ENCODE peak calls at places on chromosomes 5 and 9, in ten cellular contexts. One of them, this sample, is unnamed.
A peak's percentile ranks its signal among the peaks of the same experiment; 100 is the strongest.

GRCh38 chr5:163447191-163447590 is 9.8 kb downstream of the CCNG1 start:
- DNase-seq in BE2C: no peak
- DNase-seq in vagina: no peak
- DNase-seq in lower lobe of right lung: no peak
- DNase-seq in heart right ventricle: no peak
- DNase-seq in gastrocnemius medialis: no peak
- DNase-seq in NB4: no peak
- DNase-seq in adrenal gland: no peak
- DNase-seq in GM20000: no peak
- DNase-seq in pancreas: no peak
- DNase-seq in this sample: no peak

GRCh38 chr9:123350590-123351310 is 5.2 kb upstream of the CRB2 start:
- DNase-seq in BE2C: no peak
- DNase-seq in vagina: no peak
- DNase-seq in lower lobe of right lung: peak; percentile 37
- DNase-seq in heart right ventricle: no peak
- DNase-seq in gastrocnemius medialis: no peak
- DNase-seq in NB4: no peak
- DNase-seq in adrenal gland: peak; percentile 45
- DNase-seq in GM20000: peak; percentile 8
- DNase-seq in pancreas: no peak
- DNase-seq in this sample: no peak

GRCh38 chr9:106287108-106287631 is 575.8 kb upstream of the ZNF462 start:
- DNase-seq in BE2C: peak; percentile 66
- DNase-seq in vagina: no peak
- DNase-seq in lower lobe of right lung: no peak
- DNase-seq in heart right ventricle: no peak
- DNase-seq in gastrocnemius medialis: no peak
- DNase-seq in NB4: no peak
- DNase-seq in adrenal gland: peak; percentile 73
- DNase-seq in GM20000: no peak
- DNase-seq in pancreas: no peak
- DNase-seq in this sample: no peak

GRCh38 chr5:68883441-68883840 is 210.4 kb upstream of the SLC30A5 start:
- DNase-seq in BE2C: no peak
- DNase-seq in vagina: no peak
- DNase-seq in lower lobe of right lung: no peak
- DNase-seq in heart right ventricle: no peak
- DNase-seq in gastrocnemius medialis: no peak
- DNase-seq in NB4: no peak
- DNase-seq in adrenal gland: no peak
- DNase-seq in GM20000: no peak
- DNase-seq in pancreas: no peak
- DNase-seq in this sample: no peak

GRCh38 chr5:177523711-177524538 is 7.2 kb upstream of the DDX41 start:
- DNase-seq in BE2C: no peak
- DNase-seq in vagina: no peak
- DNase-seq in lower lobe of right lung: no peak
- DNase-seq in heart right ventricle: no peak
- DNase-seq in gastrocnemius medialis: no peak
- DNase-seq in NB4: no peak
- DNase-seq in adrenal gland: no peak
- DNase-seq in GM20000: no peak
- DNase-seq in pancreas: no peak
- DNase-seq in this sample: no peak

GRCh38 chr9:126690431-126691051 is 76.8 kb downstream of the LMX1B start:
- DNase-seq in BE2C: peak; percentile 78
- DNase-seq in vagina: no peak
- DNase-seq in lower lobe of right lung: no peak
- DNase-seq in heart right ventricle: peak; percentile 25
- DNase-seq in gastrocnemius medialis: no peak
- DNase-seq in NB4: peak; percentile 38
- DNase-seq in adrenal gland: peak; percentile 41
- DNase-seq in GM20000: peak; percentile 86
- DNase-seq in pancreas: peak; percentile 43
- DNase-seq in this sample: no peak

GRCh38 chr5:1723476-1723875 is 76.2 kb downstream of the MRPL36 start:
- DNase-seq in BE2C: no peak
- DNase-seq in vagina: no peak
- DNase-seq in lower lobe of right lung: no peak
- DNase-seq in heart right ventricle: no peak
- DNase-seq in gastrocnemius medialis: no peak
- DNase-seq in NB4: no peak
- DNase-seq in adrenal gland: no peak
- DNase-seq in GM20000: no peak
- DNase-seq in pancreas: no peak
- DNase-seq in this sample: no peak

GRCh38 chr5:150158170-150158949 is 2.7 kb upstream of the PDGFRB start:
- DNase-seq in BE2C: peak; percentile 87
- DNase-seq in vagina: no peak
- DNase-seq in lower lobe of right lung: no peak
- DNase-seq in heart right ventricle: peak; percentile 45
- DNase-seq in gastrocnemius medialis: no peak
- DNase-seq in NB4: peak; percentile 15
- DNase-seq in adrenal gland: no peak
- DNase-seq in GM20000: no peak
- DNase-seq in pancreas: no peak
- DNase-seq in this sample: no peak

GRCh38 chr5:57431816-57432215 is 50.8 kb downstream of the ACTBL2 start:
- DNase-seq in BE2C: no peak
- DNase-seq in vagina: no peak
- DNase-seq in lower lobe of right lung: no peak
- DNase-seq in heart right ventricle: no peak
- DNase-seq in gastrocnemius medialis: no peak
- DNase-seq in NB4: no peak
- DNase-seq in adrenal gland: no peak
- DNase-seq in GM20000: no peak
- DNase-seq in pancreas: no peak
- DNase-seq in this sample: no peak

GRCh38 chr5:57435701-57436134 is 46.9 kb downstream of the ACTBL2 start:
- DNase-seq in BE2C: no peak
- DNase-seq in vagina: no peak
- DNase-seq in lower lobe of right lung: no peak
- DNase-seq in heart right ventricle: no peak
- DNase-seq in gastrocnemius medialis: no peak
- DNase-seq in NB4: no peak
- DNase-seq in adrenal gland: no peak
- DNase-seq in GM20000: no peak
- DNase-seq in pancreas: peak; percentile 64
- DNase-seq in this sample: peak; percentile 57

GRCh38 chr5:57434683-57435082 is 47.9 kb downstream of the ACTBL2 start:
- DNase-seq in BE2C: no peak
- DNase-seq in vagina: no peak
- DNase-seq in lower lobe of right lung: no peak
- DNase-seq in heart right ventricle: no peak
- DNase-seq in gastrocnemius medialis: no peak
- DNase-seq in NB4: no peak
- DNase-seq in adrenal gland: no peak
- DNase-seq in GM20000: no peak
- DNase-seq in pancreas: no peak
- DNase-seq in this sample: no peak

GRCh38 chr5:57434227-57434640 is 48.4 kb downstream of the ACTBL2 start:
- DNase-seq in BE2C: no peak
- DNase-seq in vagina: no peak
- DNase-seq in lower lobe of right lung: no peak
- DNase-seq in heart right ventricle: peak; percentile 29
- DNase-seq in gastrocnemius medialis: no peak
- DNase-seq in NB4: no peak
- DNase-seq in adrenal gland: no peak
- DNase-seq in GM20000: no peak
- DNase-seq in pancreas: peak; percentile 54
- DNase-seq in this sample: no peak

GRCh38 chr5:57432876-57433275 is 49.7 kb downstream of the ACTBL2 start:
- DNase-seq in BE2C: peak; percentile 25
- DNase-seq in vagina: no peak
- DNase-seq in lower lobe of right lung: no peak
- DNase-seq in heart right ventricle: no peak
- DNase-seq in gastrocnemius medialis: no peak
- DNase-seq in NB4: peak; percentile 13
- DNase-seq in adrenal gland: peak; percentile 48
- DNase-seq in GM20000: no peak
- DNase-seq in pancreas: no peak
- DNase-seq in this sample: no peak
- TF ChIP-seq CTCF in BE2C: peak; percentile 56
- TF ChIP-seq CTCF in vagina: no peak
- TF ChIP-seq CTCF in lower lobe of right lung: no peak
- TF ChIP-seq CTCF in heart right ventricle: no peak
- TF ChIP-seq CTCF in gastrocnemius medialis: no peak
- TF ChIP-seq CTCF in NB4: no peak
- TF ChIP-seq CTCF in adrenal gland: peak; percentile 44
- TF ChIP-seq CTCF in GM20000: no peak
- TF ChIP-seq CTCF in pancreas: no peak
- TF ChIP-seq CTCF in this sample: peak; percentile 54

DNA sequence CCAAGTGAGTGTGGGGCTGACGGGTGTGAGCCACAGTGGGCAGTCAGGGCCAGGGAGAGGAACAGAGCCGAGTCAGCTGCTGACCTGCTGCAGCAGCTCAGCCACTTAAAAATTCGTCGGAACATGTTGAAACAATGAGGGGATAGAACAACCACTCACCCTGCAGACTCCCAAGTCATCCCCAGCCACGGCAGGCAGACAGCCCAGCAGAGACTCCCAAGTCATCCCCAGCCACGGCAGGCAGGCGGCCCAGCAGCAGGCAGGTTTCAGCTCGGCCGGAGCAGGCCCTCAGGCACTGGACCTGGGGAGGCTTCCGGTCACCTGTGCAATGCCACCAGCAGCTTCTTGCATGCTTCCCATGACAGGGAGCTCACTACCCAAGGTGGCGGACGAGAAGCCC is 108.8 kb downstream of the VAV2 start:
- DNase-seq in BE2C: no peak
- DNase-seq in vagina: no peak
- DNase-seq in lower lobe of right lung: no peak
- DNase-seq in heart right ventricle: no peak
- DNase-seq in gastrocnemius medialis: no peak
- DNase-seq in NB4: no peak
- DNase-seq in adrenal gland: no peak
- DNase-seq in GM20000: no peak
- DNase-seq in pancreas: no peak
- DNase-seq in this sample: no peak
- TF ChIP-seq CTCF in BE2C: no peak
- TF ChIP-seq CTCF in vagina: no peak
- TF ChIP-seq CTCF in lower lobe of right lung: no peak
- TF ChIP-seq CTCF in heart right ventricle: no peak
- TF ChIP-seq CTCF in gastrocnemius medialis: no peak
- TF ChIP-seq CTCF in NB4: no peak
- TF ChIP-seq CTCF in adrenal gland: no peak
- TF ChIP-seq CTCF in GM20000: no peak
- TF ChIP-seq CTCF in pancreas: no peak
- TF ChIP-seq CTCF in this sample: no peak

GRCh38 chr9:135032041-135032835 is 55.2 kb upstream of the OLFM1 start:
- DNase-seq in BE2C: no peak
- DNase-seq in vagina: no peak
- DNase-seq in lower lobe of right lung: no peak
- DNase-seq in heart right ventricle: no peak
- DNase-seq in gastrocnemius medialis: no peak
- DNase-seq in NB4: no peak
- DNase-seq in adrenal gland: no peak
- DNase-seq in GM20000: no peak
- DNase-seq in pancreas: no peak
- DNase-seq in this sample: no peak

GRCh38 chr9:135029871-135030710 is 57.4 kb upstream of the OLFM1 start:
- DNase-seq in BE2C: no peak
- DNase-seq in vagina: no peak
- DNase-seq in lower lobe of right lung: no peak
- DNase-seq in heart right ventricle: no peak
- DNase-seq in gastrocnemius medialis: no peak
- DNase-seq in NB4: no peak
- DNase-seq in adrenal gland: no peak
- DNase-seq in GM20000: no peak
- DNase-seq in pancreas: no peak
- DNase-seq in this sample: no peak

GRCh38 chr9:135029434-135029833 is 58.0 kb upstream of the OLFM1 start:
- DNase-seq in BE2C: no peak
- DNase-seq in vagina: no peak
- DNase-seq in lower lobe of right lung: peak; percentile 31
- DNase-seq in heart right ventricle: no peak
- DNase-seq in gastrocnemius medialis: no peak
- DNase-seq in NB4: no peak
- DNase-seq in adrenal gland: no peak
- DNase-seq in GM20000: no peak
- DNase-seq in pancreas: no peak
- DNase-seq in this sample: no peak

GRCh38 chr9:135030711-135031245 is 56.7 kb upstream of the OLFM1 start:
- DNase-seq in BE2C: peak; percentile 60
- DNase-seq in vagina: no peak
- DNase-seq in lower lobe of right lung: no peak
- DNase-seq in heart right ventricle: no peak
- DNase-seq in gastrocnemius medialis: no peak
- DNase-seq in NB4: no peak
- DNase-seq in adrenal gland: no peak
- DNase-seq in GM20000: no peak
- DNase-seq in pancreas: no peak
- DNase-seq in this sample: no peak

DNA sequence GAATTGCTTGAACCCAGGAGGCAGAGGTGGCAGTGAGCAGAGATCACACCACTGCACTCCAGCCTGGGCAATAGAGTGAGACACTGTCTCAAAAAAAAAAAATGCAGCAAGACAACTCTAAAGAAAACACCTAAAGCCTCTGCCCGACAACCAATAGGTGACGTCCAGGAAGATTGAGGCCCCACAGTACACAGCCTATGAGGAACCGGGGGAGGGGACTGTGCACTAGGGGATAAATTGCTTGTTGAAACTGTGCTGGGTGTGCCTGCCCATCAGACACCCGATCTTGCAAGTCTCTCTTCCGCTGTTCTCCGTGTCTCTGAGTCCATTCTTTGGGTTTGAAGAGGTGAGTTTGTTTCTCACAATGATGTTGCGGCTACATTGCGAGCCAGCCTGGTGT is 58.5 kb upstream of the OLFM1 start:
- DNase-seq in BE2C: no peak
- DNase-seq in vagina: no peak
- DNase-seq in lower lobe of right lung: no peak
- DNase-seq in heart right ventricle: no peak
- DNase-seq in gastrocnemius medialis: no peak
- DNase-seq in NB4: no peak
- DNase-seq in adrenal gland: no peak
- DNase-seq in GM20000: no peak
- DNase-seq in pancreas: no peak
- DNase-seq in this sample: no peak
- TF ChIP-seq CTCF in BE2C: no peak
- TF ChIP-seq CTCF in vagina: no peak
- TF ChIP-seq CTCF in lower lobe of right lung: no peak
- TF ChIP-seq CTCF in heart right ventricle: no peak
- TF ChIP-seq CTCF in gastrocnemius medialis: no peak
- TF ChIP-seq CTCF in NB4: no peak
- TF ChIP-seq CTCF in adrenal gland: no peak
- TF ChIP-seq CTCF in GM20000: no peak
- TF ChIP-seq CTCF in pancreas: no peak
- TF ChIP-seq CTCF in this sample: no peak

DNA sequence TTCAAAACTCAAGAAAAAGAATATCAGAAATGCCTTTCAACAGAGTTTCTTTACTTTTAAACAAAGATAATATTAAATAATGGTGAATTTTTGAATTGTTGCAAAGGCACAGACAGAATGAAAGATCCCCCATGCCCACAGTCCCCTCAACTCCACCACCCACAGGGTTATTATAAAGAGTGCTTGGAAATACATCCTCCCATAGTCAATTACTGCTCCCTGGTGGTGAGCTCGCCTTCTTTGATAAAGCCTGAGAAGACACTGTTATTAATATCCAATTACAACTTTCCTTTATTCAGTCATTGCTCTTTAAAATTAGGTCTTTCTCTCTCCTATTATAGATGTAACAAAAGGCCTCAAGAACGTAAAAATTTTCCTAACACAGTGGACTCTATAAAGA is 490.2 kb upstream of the RORB start:
- DNase-seq in BE2C: no peak
- DNase-seq in vagina: no peak
- DNase-seq in lower lobe of right lung: no peak
- DNase-seq in heart right ventricle: no peak
- DNase-seq in gastrocnemius medialis: no peak
- DNase-seq in NB4: no peak
- DNase-seq in adrenal gland: no peak
- DNase-seq in GM20000: no peak
- DNase-seq in pancreas: no peak
- DNase-seq in this sample: no peak
- TF ChIP-seq CTCF in BE2C: no peak
- TF ChIP-seq CTCF in vagina: no peak
- TF ChIP-seq CTCF in lower lobe of right lung: no peak
- TF ChIP-seq CTCF in heart right ventricle: no peak
- TF ChIP-seq CTCF in gastrocnemius medialis: no peak
- TF ChIP-seq CTCF in NB4: no peak
- TF ChIP-seq CTCF in adrenal gland: no peak
- TF ChIP-seq CTCF in GM20000: no peak
- TF ChIP-seq CTCF in pancreas: no peak
- TF ChIP-seq CTCF in this sample: no peak

This sample was measured in HFFc6.